ENCODE peak calls at places on chromosomes 2 and 18, in seven cellular contexts. Y is NCI-H1436; X is stimulated activated CD4-positive, alpha-beta T cell treated with anti-CD3 and anti-CD28 coated beads, Interleukin-1b, Interleukin-23, amount 100 ng/mL, for 24 hours; K is RKO; V is brain microvascular endothelial cell; I is activated CD8-positive, alpha-beta memory T cell treated with anti-CD3 and anti-CD28 coated beads for 4 hours; L is left cardiac atrium. N is an unnamed sample.

GRCh38 chr2:217643814-217644301 is 358.9 kb downstream of the TNS1 start:
- DNase-seq in V (no peak), K (no peak), I (no peak), Y (no peak), L (no peak), X (no peak), N (peak)

GRCh38 chr18:35582899-35583558 is 1.5 kb downstream of the GALNT1 start:
- DNase-seq in I (no peak), Y (peak), K (peak), X (no peak), L (no peak), V (peak), N (no peak)

GRCh38 chr2:70977605-70978205 is 725 bp upstream of the ANKRD53 start:
- DNase-seq in Y (peak), K (peak), I (no peak), V (peak), L (peak), X (no peak), N (no peak)

GRCh38 chr2:222655406-222655747 is 515 bp downstream of the FARSB start:
- DNase-seq in I (no peak), X (no peak), V (peak), Y (no peak), L (no peak), K (peak), N (no peak)

GRCh38 chr2:38148501-38148900 is 72.5 kb upstream of the CYP1B1 start:
- DNase-seq in X (no peak), K (peak), L (no peak), Y (no peak), I (no peak), V (no peak), N (no peak)

GRCh38 chr18:36783792-36784191 is 45.0 kb downstream of the TPGS2 start:
- DNase-seq in I (no peak), L (no peak), X (no peak), V (no peak), K (no peak), Y (no peak), N (no peak)

GRCh38 chr2:128228894-128229293 is 89.8 kb downstream of the HS6ST1 start:
- DNase-seq in V (no peak), K (peak), L (no peak), I (no peak), X (no peak), Y (peak), N (no peak)

GRCh38 chr18:22723741-22724140 is 209.4 kb upstream of the RBBP8 start:
- DNase-seq in I (no peak), V (no peak), K (no peak), X (no peak), Y (no peak), L (no peak), N (no peak)

GRCh38 chr2:101435011-101435862 is 39.7 kb downstream of the RFX8 start:
- DNase-seq in V (no peak), Y (no peak), K (no peak), I (no peak), X (no peak), L (peak), N (no peak)

GRCh38 chr2:37365669-37366068 is 21.2 kb downstream of the QPCT start:
- DNase-seq in V (no peak), X (no peak), L (no peak), K (no peak), I (no peak), Y (no peak), N (no peak)

GRCh38 chr2:198545411-198545810 is 741.0 kb downstream of the PLCL1 start:
- DNase-seq in I (no peak), K (no peak), X (no peak), Y (no peak), V (no peak), L (no peak), N (no peak)

GRCh38 chr2:4381773-4382172 is 678.4 kb downstream of the DCDC2C start:
- DNase-seq in V (no peak), K (no peak), L (no peak), X (no peak), Y (no peak), I (no peak), N (no peak)

GRCh38 chr2:162768646-162769045 is 69.9 kb downstream of the KCNH7 start:
- DNase-seq in Y (peak), X (no peak), I (no peak), V (no peak), L (no peak), K (no peak), N (no peak)

GRCh38 chr2:73013941-73014340 is 57.6 kb downstream of the SFXN5 start:
- DNase-seq in L (no peak), X (no peak), V (peak), K (peak), I (no peak), Y (no peak), N (no peak)

GRCh38 chr2:211170843-211171242 is 614.4 kb downstream of the CPS1 start:
- DNase-seq in X (no peak), K (no peak), L (no peak), I (no peak), V (no peak), Y (no peak), N (no peak)

GRCh38 chr2:240997856-240998705 is at the start of gene SNED1:
- DNase-seq in I (peak), Y (no peak), L (peak), K (peak), X (no peak), V (peak), N (peak)

GRCh38 chr18:52435301-52435700 is 95.3 kb downstream of the DCC start:
- DNase-seq in I (no peak), Y (no peak), K (no peak), V (no peak), X (no peak), L (no peak), N (no peak)

GRCh38 chr2:53058526-53058925 is 709.1 kb upstream of the CHAC2 start:
- DNase-seq in I (no peak), Y (no peak), X (no peak), V (peak), K (peak), L (no peak), N (no peak)

GRCh38 chr2:37232131-37232933 is 874 bp downstream of the NDUFAF7 start:
- DNase-seq in Y (no peak), X (no peak), I (no peak), K (peak), V (no peak), L (peak), N (no peak)

GRCh38 chr2:70895998-70896764 is 39.5 kb upstream of the ATP6V1B1 start:
- DNase-seq in L (no peak), K (no peak), V (no peak), I (no peak), Y (no peak), X (no peak), N (no peak)

GRCh38 chr18:42178381-42179080 is 223.5 kb downstream of the PIK3C3 start:
- DNase-seq in Y (no peak), I (no peak), K (no peak), X (no peak), V (no peak), L (no peak), N (no peak)

N was measured in hypothalamus.